ENCODE peak calls at places on chromosomes 6 and 20, in six cellular contexts. U is stromal cell of bone marrow; O is activated CD4-positive, alpha-beta T cell treated with anti-CD3 and anti-CD28 coated beads, Interleukin-2, amount 50 U/mL, for 1 hour; P is AG10803; B is NT2/D1; N is renal cortical epithelial cell. V is an unnamed sample.

GRCh38 chr20:43988451-43988850 is 73.8 kb downstream of the TOX2 start:
- DNase-seq in B (no peak), U (no peak), O (no peak), N (peak; percentile 13), P (no peak), V (no peak)

GRCh38 chr6:133160531-133160930 is 80.6 kb upstream of the EYA4 start:
- DNase-seq in P (no peak), U (no peak), O (no peak), B (no peak), N (no peak), V (peak; percentile 16)

GRCh38 chr20:20207291-20207690 is 155.0 kb downstream of the CFAP61 start:
- DNase-seq in O (no peak), N (no peak), P (no peak), U (no peak), B (peak; percentile 27), V (no peak)

GRCh38 chr6:107735906-107736635 is 88.0 kb downstream of the SCML4 start:
- DNase-seq in B (no peak), O (no peak), U (no peak), P (no peak), N (no peak), V (no peak)

GRCh38 chr6:3723251-3723650 is 28.3 kb downstream of the PXDC1 start:
- DNase-seq in P (no peak), U (no peak), N (no peak), O (no peak), B (no peak), V (no peak)

GRCh38 chr20:401682-402495 is 6.2 kb upstream of the RBCK1 start:
- DNase-seq in P (peak; percentile 86), U (no peak), O (no peak), B (no peak), N (peak; percentile 100), V (peak; percentile 85)

GRCh38 chr6:167552961-167553360 is 228.1 kb downstream of the TTLL2 start:
- DNase-seq in U (no peak), N (no peak), P (no peak), B (no peak), O (no peak), V (no peak)

GRCh38 chr20:59636791-59637370 is 32.5 kb downstream of the PHACTR3 start:
- DNase-seq in P (no peak), B (no peak), N (peak; percentile 27), U (no peak), O (no peak), V (no peak)

GRCh38 chr6:85911067-85911466 is 268.4 kb upstream of the SYNCRIP start:
- DNase-seq in O (no peak), P (no peak), N (no peak), U (no peak), B (no peak), V (no peak)

GRCh38 chr6:97240222-97240621 is 42.8 kb downstream of the MMS22L start:
- DNase-seq in U (peak; percentile 34), B (no peak), P (peak; percentile 40), N (peak; percentile 37), O (no peak), V (peak; percentile 67)

GRCh38 chr6:107819976-107820551 is 4.0 kb downstream of the SCML4 start:
- DNase-seq in N (no peak), P (no peak), B (peak; percentile 59), U (no peak), O (peak; percentile 33), V (peak; percentile 24)

GRCh38 chr6:35177139-35177538 is 36.0 kb upstream of the TCP11 start:
- DNase-seq in N (no peak), O (no peak), P (no peak), B (no peak), U (no peak), V (no peak)

GRCh38 chr6:132715204-132715603 is 1.3 kb upstream of the VNN1 start:
- DNase-seq in B (peak; percentile 13), P (peak; percentile 48), N (peak; percentile 69), U (peak; percentile 63), O (no peak), V (peak; percentile 45)

GRCh38 chr6:110181131-110182027 is 1.2 kb downstream of the CDC40 start:
- DNase-seq in B (no peak), O (no peak), P (peak; percentile 11), N (no peak), U (no peak), V (peak; percentile 34)

GRCh38 chr20:17315491-17316231 is 88.8 kb downstream of the PCSK2 start:
- DNase-seq in N (peak; percentile 29), P (no peak), O (no peak), B (no peak), U (no peak), V (no peak)

GRCh38 chr20:58597021-58597940 is 53.8 kb upstream of the STX16 start:
- DNase-seq in N (no peak), U (no peak), P (peak; percentile 74), B (no peak), O (no peak), V (peak; percentile 25)